ENCODE peak calls at places on chromosomes 2 and 18, in eight cellular contexts. One of them, this sample, is unnamed.

GRCh38 chr18:23049698-23050373 is 85.4 kb upstream of the CABLES1 start:
- DNase-seq in iris pigment epithelial cell: no peak
- DNase-seq in activated naive CD4-positive, alpha-beta T cell treated with anti-CD3 and anti-CD28 coated beads for 36 hours: no peak
- DNase-seq in HFF-Myc: no peak
- DNase-seq in SHP77: no peak
- DNase-seq in EL: peak
- DNase-seq in activated T-cell treated with anti-CD3 and anti-CD28 coated beads for 24 hours: no peak
- DNase-seq in GM12891: no peak
- DNase-seq in this sample: no peak

GRCh38 chr2:165846056-165846455 is 52.0 kb upstream of the GALNT3 start:
- DNase-seq in iris pigment epithelial cell: no peak
- DNase-seq in activated naive CD4-positive, alpha-beta T cell treated with anti-CD3 and anti-CD28 coated beads for 36 hours: no peak
- DNase-seq in HFF-Myc: no peak
- DNase-seq in SHP77: no peak
- DNase-seq in EL: no peak
- DNase-seq in activated T-cell treated with anti-CD3 and anti-CD28 coated beads for 24 hours: no peak
- DNase-seq in GM12891: no peak
- DNase-seq in this sample: no peak

GRCh38 chr2:65316072-65316471 is 88.4 kb downstream of the ACTR2 start:
- DNase-seq in iris pigment epithelial cell: no peak
- DNase-seq in activated naive CD4-positive, alpha-beta T cell treated with anti-CD3 and anti-CD28 coated beads for 36 hours: no peak
- DNase-seq in HFF-Myc: no peak
- DNase-seq in SHP77: no peak
- DNase-seq in EL: no peak
- DNase-seq in activated T-cell treated with anti-CD3 and anti-CD28 coated beads for 24 hours: no peak
- DNase-seq in GM12891: no peak
- DNase-seq in this sample: no peak

GRCh38 chr2:64165696-64166095 is 21.5 kb upstream of the PELI1 start:
- DNase-seq in iris pigment epithelial cell: peak
- DNase-seq in activated naive CD4-positive, alpha-beta T cell treated with anti-CD3 and anti-CD28 coated beads for 36 hours: no peak
- DNase-seq in HFF-Myc: no peak
- DNase-seq in SHP77: no peak
- DNase-seq in EL: peak
- DNase-seq in activated T-cell treated with anti-CD3 and anti-CD28 coated beads for 24 hours: no peak
- DNase-seq in GM12891: no peak
- DNase-seq in this sample: no peak

GRCh38 chr2:161238264-161238558 is 70.0 kb upstream of the PSMD14 start:
- DNase-seq in iris pigment epithelial cell: no peak
- DNase-seq in activated naive CD4-positive, alpha-beta T cell treated with anti-CD3 and anti-CD28 coated beads for 36 hours: no peak
- DNase-seq in HFF-Myc: no peak
- DNase-seq in SHP77: no peak
- DNase-seq in EL: no peak
- DNase-seq in activated T-cell treated with anti-CD3 and anti-CD28 coated beads for 24 hours: no peak
- DNase-seq in GM12891: no peak
- DNase-seq in this sample: no peak

GRCh38 chr2:196331143-196331542 is 159.8 kb upstream of the STK17B start:
- DNase-seq in iris pigment epithelial cell: peak
- DNase-seq in activated naive CD4-positive, alpha-beta T cell treated with anti-CD3 and anti-CD28 coated beads for 36 hours: no peak
- DNase-seq in HFF-Myc: peak
- DNase-seq in SHP77: peak
- DNase-seq in EL: peak
- DNase-seq in activated T-cell treated with anti-CD3 and anti-CD28 coated beads for 24 hours: no peak
- DNase-seq in GM12891: no peak
- DNase-seq in this sample: no peak

GRCh38 chr18:23585007-23585871 is 1.1 kb downstream of the NPC1 start:
- DNase-seq in iris pigment epithelial cell: no peak
- DNase-seq in activated naive CD4-positive, alpha-beta T cell treated with anti-CD3 and anti-CD28 coated beads for 36 hours: peak
- DNase-seq in HFF-Myc: no peak
- DNase-seq in SHP77: no peak
- DNase-seq in EL: peak
- DNase-seq in activated T-cell treated with anti-CD3 and anti-CD28 coated beads for 24 hours: no peak
- DNase-seq in GM12891: no peak
- DNase-seq in this sample: peak

GRCh38 chr2:20454036-20454981 is 7.4 kb downstream of the RHOB start:
- DNase-seq in iris pigment epithelial cell: no peak
- DNase-seq in activated naive CD4-positive, alpha-beta T cell treated with anti-CD3 and anti-CD28 coated beads for 36 hours: no peak
- DNase-seq in HFF-Myc: no peak
- DNase-seq in SHP77: no peak
- DNase-seq in EL: no peak
- DNase-seq in activated T-cell treated with anti-CD3 and anti-CD28 coated beads for 24 hours: no peak
- DNase-seq in GM12891: no peak
- DNase-seq in this sample: no peak

GRCh38 chr2:238231251-238231793 is 8.5 kb downstream of the HES6 start:
- DNase-seq in iris pigment epithelial cell: peak
- DNase-seq in activated naive CD4-positive, alpha-beta T cell treated with anti-CD3 and anti-CD28 coated beads for 36 hours: peak
- DNase-seq in HFF-Myc: no peak
- DNase-seq in SHP77: no peak
- DNase-seq in EL: peak
- DNase-seq in activated T-cell treated with anti-CD3 and anti-CD28 coated beads for 24 hours: peak
- DNase-seq in GM12891: peak
- DNase-seq in this sample: peak

GRCh38 chr2:65465124-65465523 is 32.7 kb upstream of the SPRED2 start:
- DNase-seq in iris pigment epithelial cell: no peak
- DNase-seq in activated naive CD4-positive, alpha-beta T cell treated with anti-CD3 and anti-CD28 coated beads for 36 hours: no peak
- DNase-seq in HFF-Myc: no peak
- DNase-seq in SHP77: no peak
- DNase-seq in EL: no peak
- DNase-seq in activated T-cell treated with anti-CD3 and anti-CD28 coated beads for 24 hours: no peak
- DNase-seq in GM12891: no peak
- DNase-seq in this sample: no peak

GRCh38 chr2:96798733-96799622 is 17.1 kb upstream of the CNNM3 start:
- DNase-seq in iris pigment epithelial cell: no peak
- DNase-seq in activated naive CD4-positive, alpha-beta T cell treated with anti-CD3 and anti-CD28 coated beads for 36 hours: no peak
- DNase-seq in HFF-Myc: no peak
- DNase-seq in SHP77: no peak
- DNase-seq in EL: no peak
- DNase-seq in activated T-cell treated with anti-CD3 and anti-CD28 coated beads for 24 hours: no peak
- DNase-seq in GM12891: no peak
- DNase-seq in this sample: no peak

GRCh38 chr2:38835015-38835601 is 40.6 kb downstream of the DHX57 start:
- DNase-seq in iris pigment epithelial cell: peak
- DNase-seq in activated naive CD4-positive, alpha-beta T cell treated with anti-CD3 and anti-CD28 coated beads for 36 hours: no peak
- DNase-seq in HFF-Myc: no peak
- DNase-seq in SHP77: peak
- DNase-seq in EL: peak
- DNase-seq in activated T-cell treated with anti-CD3 and anti-CD28 coated beads for 24 hours: no peak
- DNase-seq in GM12891: no peak
- DNase-seq in this sample: no peak

GRCh38 chr2:201643216-201643651 is at the start of gene TMEM237:
- DNase-seq in iris pigment epithelial cell: peak
- DNase-seq in activated naive CD4-positive, alpha-beta T cell treated with anti-CD3 and anti-CD28 coated beads for 36 hours: no peak
- DNase-seq in HFF-Myc: no peak
- DNase-seq in SHP77: no peak
- DNase-seq in EL: peak
- DNase-seq in activated T-cell treated with anti-CD3 and anti-CD28 coated beads for 24 hours: peak
- DNase-seq in GM12891: peak
- DNase-seq in this sample: no peak

GRCh38 chr2:70887208-70887549 is 48.5 kb upstream of the ATP6V1B1 start:
- DNase-seq in iris pigment epithelial cell: no peak
- DNase-seq in activated naive CD4-positive, alpha-beta T cell treated with anti-CD3 and anti-CD28 coated beads for 36 hours: no peak
- DNase-seq in HFF-Myc: no peak
- DNase-seq in SHP77: no peak
- DNase-seq in EL: no peak
- DNase-seq in activated T-cell treated with anti-CD3 and anti-CD28 coated beads for 24 hours: no peak
- DNase-seq in GM12891: no peak
- DNase-seq in this sample: no peak

GRCh38 chr2:74862268-74862964 is 28.5 kb downstream of the HK2 start:
- DNase-seq in iris pigment epithelial cell: no peak
- DNase-seq in activated naive CD4-positive, alpha-beta T cell treated with anti-CD3 and anti-CD28 coated beads for 36 hours: no peak
- DNase-seq in HFF-Myc: no peak
- DNase-seq in SHP77: no peak
- DNase-seq in EL: no peak
- DNase-seq in activated T-cell treated with anti-CD3 and anti-CD28 coated beads for 24 hours: no peak
- DNase-seq in GM12891: no peak
- DNase-seq in this sample: no peak

GRCh38 chr2:195051401-195051800 is 605.6 kb upstream of the SLC39A10 start:
- DNase-seq in iris pigment epithelial cell: peak
- DNase-seq in activated naive CD4-positive, alpha-beta T cell treated with anti-CD3 and anti-CD28 coated beads for 36 hours: no peak
- DNase-seq in HFF-Myc: no peak
- DNase-seq in SHP77: no peak
- DNase-seq in EL: no peak
- DNase-seq in activated T-cell treated with anti-CD3 and anti-CD28 coated beads for 24 hours: no peak
- DNase-seq in GM12891: no peak
- DNase-seq in this sample: no peak

GRCh38 chr18:5894613-5895299 is 566 bp downstream of the TMEM200C start:
- DNase-seq in iris pigment epithelial cell: no peak
- DNase-seq in activated naive CD4-positive, alpha-beta T cell treated with anti-CD3 and anti-CD28 coated beads for 36 hours: peak
- DNase-seq in HFF-Myc: no peak
- DNase-seq in SHP77: no peak
- DNase-seq in EL: no peak
- DNase-seq in activated T-cell treated with anti-CD3 and anti-CD28 coated beads for 24 hours: no peak
- DNase-seq in GM12891: peak
- DNase-seq in this sample: no peak

GRCh38 chr18:35084494-35085449 is 43.6 kb downstream of the MAPRE2 start:
- DNase-seq in iris pigment epithelial cell: no peak
- DNase-seq in activated naive CD4-positive, alpha-beta T cell treated with anti-CD3 and anti-CD28 coated beads for 36 hours: no peak
- DNase-seq in HFF-Myc: no peak
- DNase-seq in SHP77: no peak
- DNase-seq in EL: no peak
- DNase-seq in activated T-cell treated with anti-CD3 and anti-CD28 coated beads for 24 hours: no peak
- DNase-seq in GM12891: no peak
- DNase-seq in this sample: no peak

GRCh38 chr2:107362973-107363372 is 463.7 kb upstream of the RGPD4 start:
- DNase-seq in iris pigment epithelial cell: no peak
- DNase-seq in activated naive CD4-positive, alpha-beta T cell treated with anti-CD3 and anti-CD28 coated beads for 36 hours: no peak
- DNase-seq in HFF-Myc: no peak
- DNase-seq in SHP77: no peak
- DNase-seq in EL: peak
- DNase-seq in activated T-cell treated with anti-CD3 and anti-CD28 coated beads for 24 hours: no peak
- DNase-seq in GM12891: no peak
- DNase-seq in this sample: no peak

GRCh38 chr2:136057023-136057801 is 60.7 kb downstream of the CXCR4 start:
- DNase-seq in iris pigment epithelial cell: no peak
- DNase-seq in activated naive CD4-positive, alpha-beta T cell treated with anti-CD3 and anti-CD28 coated beads for 36 hours: peak
- DNase-seq in HFF-Myc: no peak
- DNase-seq in SHP77: no peak
- DNase-seq in EL: no peak
- DNase-seq in activated T-cell treated with anti-CD3 and anti-CD28 coated beads for 24 hours: peak
- DNase-seq in GM12891: no peak
- DNase-seq in this sample: no peak

GRCh38 chr2:166957686-166958085 is 69.4 kb downstream of the XIRP2 start:
- DNase-seq in iris pigment epithelial cell: peak
- DNase-seq in activated naive CD4-positive, alpha-beta T cell treated with anti-CD3 and anti-CD28 coated beads for 36 hours: no peak
- DNase-seq in HFF-Myc: no peak
- DNase-seq in SHP77: no peak
- DNase-seq in EL: no peak
- DNase-seq in activated T-cell treated with anti-CD3 and anti-CD28 coated beads for 24 hours: no peak
- DNase-seq in GM12891: no peak
- DNase-seq in this sample: no peak

GRCh38 chr18:50956116-50956515 is 11.7 kb upstream of the ELAC1 start:
- DNase-seq in iris pigment epithelial cell: no peak
- DNase-seq in activated naive CD4-positive, alpha-beta T cell treated with anti-CD3 and anti-CD28 coated beads for 36 hours: no peak
- DNase-seq in HFF-Myc: no peak
- DNase-seq in SHP77: no peak
- DNase-seq in EL: peak
- DNase-seq in activated T-cell treated with anti-CD3 and anti-CD28 coated beads for 24 hours: no peak
- DNase-seq in GM12891: no peak
- DNase-seq in this sample: no peak

GRCh38 chr18:9673296-9674251 is 34.5 kb upstream of the RAB31 start:
- DNase-seq in iris pigment epithelial cell: peak
- DNase-seq in activated naive CD4-positive, alpha-beta T cell treated with anti-CD3 and anti-CD28 coated beads for 36 hours: peak
- DNase-seq in HFF-Myc: no peak
- DNase-seq in SHP77: peak
- DNase-seq in EL: peak
- DNase-seq in activated T-cell treated with anti-CD3 and anti-CD28 coated beads for 24 hours: peak
- DNase-seq in GM12891: peak
- DNase-seq in this sample: peak

GRCh38 chr2:219997341-219997851 is 370.0 kb downstream of the SLC4A3 start:
- DNase-seq in iris pigment epithelial cell: peak
- DNase-seq in activated naive CD4-positive, alpha-beta T cell treated with anti-CD3 and anti-CD28 coated beads for 36 hours: peak
- DNase-seq in HFF-Myc: no peak
- DNase-seq in SHP77: peak
- DNase-seq in EL: peak
- DNase-seq in activated T-cell treated with anti-CD3 and anti-CD28 coated beads for 24 hours: no peak
- DNase-seq in GM12891: no peak
- DNase-seq in this sample: no peak

GRCh38 chr2:96209011-96209728 is 543 bp upstream of the STARD7 start:
- DNase-seq in iris pigment epithelial cell: no peak
- DNase-seq in activated naive CD4-positive, alpha-beta T cell treated with anti-CD3 and anti-CD28 coated beads for 36 hours: no peak
- DNase-seq in HFF-Myc: no peak
- DNase-seq in SHP77: no peak
- DNase-seq in EL: no peak
- DNase-seq in activated T-cell treated with anti-CD3 and anti-CD28 coated beads for 24 hours: no peak
- DNase-seq in GM12891: no peak
- DNase-seq in this sample: no peak

GRCh38 chr18:1047406-1047805 is 142.7 kb downstream of the ADCYAP1 start:
- DNase-seq in iris pigment epithelial cell: no peak
- DNase-seq in activated naive CD4-positive, alpha-beta T cell treated with anti-CD3 and anti-CD28 coated beads for 36 hours: no peak
- DNase-seq in HFF-Myc: peak
- DNase-seq in SHP77: no peak
- DNase-seq in EL: peak
- DNase-seq in activated T-cell treated with anti-CD3 and anti-CD28 coated beads for 24 hours: no peak
- DNase-seq in GM12891: no peak
- DNase-seq in this sample: no peak

GRCh38 chr2:103355287-103355686 is 593.5 kb downstream of the TMEM182 start:
- DNase-seq in iris pigment epithelial cell: no peak
- DNase-seq in activated naive CD4-positive, alpha-beta T cell treated with anti-CD3 and anti-CD28 coated beads for 36 hours: no peak
- DNase-seq in HFF-Myc: no peak
- DNase-seq in SHP77: no peak
- DNase-seq in EL: no peak
- DNase-seq in activated T-cell treated with anti-CD3 and anti-CD28 coated beads for 24 hours: no peak
- DNase-seq in GM12891: no peak
- DNase-seq in this sample: no peak

GRCh38 chr2:111156529-111156928 is 35.8 kb downstream of the BCL2L11 start:
- DNase-seq in iris pigment epithelial cell: no peak
- DNase-seq in activated naive CD4-positive, alpha-beta T cell treated with anti-CD3 and anti-CD28 coated beads for 36 hours: no peak
- DNase-seq in HFF-Myc: no peak
- DNase-seq in SHP77: no peak
- DNase-seq in EL: no peak
- DNase-seq in activated T-cell treated with anti-CD3 and anti-CD28 coated beads for 24 hours: no peak
- DNase-seq in GM12891: no peak
- DNase-seq in this sample: no peak

GRCh38 chr2:145402706-145403277 is 882.9 kb upstream of the ZEB2 start:
- DNase-seq in iris pigment epithelial cell: no peak
- DNase-seq in activated naive CD4-positive, alpha-beta T cell treated with anti-CD3 and anti-CD28 coated beads for 36 hours: no peak
- DNase-seq in HFF-Myc: no peak
- DNase-seq in SHP77: no peak
- DNase-seq in EL: no peak
- DNase-seq in activated T-cell treated with anti-CD3 and anti-CD28 coated beads for 24 hours: no peak
- DNase-seq in GM12891: no peak
- DNase-seq in this sample: no peak

GRCh38 chr18:28794459-28795245 is 617.7 kb upstream of the CDH2 start:
- DNase-seq in iris pigment epithelial cell: peak
- DNase-seq in activated naive CD4-positive, alpha-beta T cell treated with anti-CD3 and anti-CD28 coated beads for 36 hours: no peak
- DNase-seq in HFF-Myc: peak
- DNase-seq in SHP77: no peak
- DNase-seq in EL: peak
- DNase-seq in activated T-cell treated with anti-CD3 and anti-CD28 coated beads for 24 hours: no peak
- DNase-seq in GM12891: no peak
- DNase-seq in this sample: no peak

GRCh38 chr2:53129851-53130250 is 637.8 kb upstream of the CHAC2 start:
- DNase-seq in iris pigment epithelial cell: peak
- DNase-seq in activated naive CD4-positive, alpha-beta T cell treated with anti-CD3 and anti-CD28 coated beads for 36 hours: no peak
- DNase-seq in HFF-Myc: peak
- DNase-seq in SHP77: no peak
- DNase-seq in EL: peak
- DNase-seq in activated T-cell treated with anti-CD3 and anti-CD28 coated beads for 24 hours: no peak
- DNase-seq in GM12891: no peak
- DNase-seq in this sample: no peak

GRCh38 chr18:4888251-4888650 is 308.8 kb downstream of the AKAIN1 start:
- DNase-seq in iris pigment epithelial cell: no peak
- DNase-seq in activated naive CD4-positive, alpha-beta T cell treated with anti-CD3 and anti-CD28 coated beads for 36 hours: no peak
- DNase-seq in HFF-Myc: no peak
- DNase-seq in SHP77: no peak
- DNase-seq in EL: no peak
- DNase-seq in activated T-cell treated with anti-CD3 and anti-CD28 coated beads for 24 hours: no peak
- DNase-seq in GM12891: no peak
- DNase-seq in this sample: no peak

GRCh38 chr2:42117923-42118758 is 51.0 kb upstream of the EML4 start:
- DNase-seq in iris pigment epithelial cell: peak
- DNase-seq in activated naive CD4-positive, alpha-beta T cell treated with anti-CD3 and anti-CD28 coated beads for 36 hours: no peak
- DNase-seq in HFF-Myc: no peak
- DNase-seq in SHP77: no peak
- DNase-seq in EL: peak
- DNase-seq in activated T-cell treated with anti-CD3 and anti-CD28 coated beads for 24 hours: no peak
- DNase-seq in GM12891: no peak
- DNase-seq in this sample: no peak